ENCODE peak calls at places on chromosome 1, in ten cellular contexts. One of them, this sample, is unnamed. For H3K4me1 and H3K9me3, the result is how much of the 10 kb centered on the place peaks cover.

GRCh38 chr1:54540891-54541290 is 7.1 kb upstream of the ACOT11 start:
- DNase-seq in PC-9: no peak
- DNase-seq in MM.1S: no peak
- DNase-seq in left ventricle myocardium inferior: no peak
- DNase-seq in IMR-90: no peak
- DNase-seq in transverse colon: no peak
- DNase-seq in colonic mucosa: no peak
- DNase-seq in K562: no peak
- DNase-seq in H9: no peak
- DNase-seq in SK-N-SH: no peak
- DNase-seq in this sample: no peak

GRCh38 chr1:183980951-183981525 is 56.5 kb downstream of the COLGALT2 start:
- DNase-seq in H9: no peak
- DNase-seq in left ventricle myocardium inferior: no peak
- DNase-seq in transverse colon: no peak
- DNase-seq in PC-9: no peak
- DNase-seq in IMR-90: no peak
- DNase-seq in MM.1S: no peak
- DNase-seq in K562: no peak
- DNase-seq in SK-N-SH: no peak
- DNase-seq in colonic mucosa: no peak
- DNase-seq in this sample: no peak

GRCh38 chr1:50977575-50978143 is 7.6 kb downstream of the CDKN2C start:
- DNase-seq in left ventricle myocardium inferior: peak
- DNase-seq in K562: peak
- DNase-seq in SK-N-SH: peak
- DNase-seq in H9: no peak
- DNase-seq in IMR-90: peak
- DNase-seq in PC-9: no peak
- DNase-seq in colonic mucosa: peak
- DNase-seq in MM.1S: peak
- DNase-seq in transverse colon: peak
- DNase-seq in this sample: peak

GRCh38 chr1:10701145-10701544 is 95.3 kb downstream of the CASZ1 start:
- DNase-seq in MM.1S: no peak
- DNase-seq in PC-9: no peak
- DNase-seq in SK-N-SH: no peak
- DNase-seq in left ventricle myocardium inferior: no peak
- DNase-seq in IMR-90: no peak
- DNase-seq in colonic mucosa: no peak
- DNase-seq in H9: no peak
- DNase-seq in transverse colon: no peak
- DNase-seq in K562: no peak
- DNase-seq in this sample: no peak

GRCh38 chr1:67735806-67736627 is 51.0 kb downstream of the GADD45A start:
- DNase-seq in transverse colon: peak
- DNase-seq in colonic mucosa: peak
- DNase-seq in left ventricle myocardium inferior: peak
- DNase-seq in MM.1S: peak
- DNase-seq in SK-N-SH: peak
- DNase-seq in H9: no peak
- DNase-seq in IMR-90: peak
- DNase-seq in PC-9: peak
- DNase-seq in K562: peak
- DNase-seq in this sample: peak

GRCh38 chr1:28887418-28887834 is 26.9 kb upstream of the EPB41 start:
- DNase-seq in K562: peak
- DNase-seq in left ventricle myocardium inferior: peak
- DNase-seq in PC-9: no peak
- DNase-seq in H9: no peak
- DNase-seq in colonic mucosa: peak
- DNase-seq in SK-N-SH: peak
- DNase-seq in IMR-90: no peak
- DNase-seq in MM.1S: peak
- DNase-seq in transverse colon: peak
- DNase-seq in this sample: peak

GRCh38 chr1:90114521-90115141 is 119.7 kb downstream of the ZNF326 start:
- DNase-seq in K562: peak
- DNase-seq in IMR-90: peak
- DNase-seq in PC-9: peak
- DNase-seq in left ventricle myocardium inferior: no peak
- DNase-seq in MM.1S: peak
- DNase-seq in H9: no peak
- DNase-seq in colonic mucosa: no peak
- DNase-seq in transverse colon: no peak
- DNase-seq in SK-N-SH: peak
- DNase-seq in this sample: no peak

GRCh38 chr1:192443616-192444015 is 126.8 kb downstream of the RGS21 start:
- DNase-seq in K562: no peak
- DNase-seq in MM.1S: no peak
- DNase-seq in transverse colon: no peak
- DNase-seq in left ventricle myocardium inferior: no peak
- DNase-seq in colonic mucosa: no peak
- DNase-seq in IMR-90: peak
- DNase-seq in SK-N-SH: no peak
- DNase-seq in PC-9: no peak
- DNase-seq in H9: no peak
- DNase-seq in this sample: no peak

GRCh38 chr1:93678966-93679480 is 2.6 kb downstream of the BCAR3 start:
- DNase-seq in H9: no peak
- DNase-seq in PC-9: no peak
- DNase-seq in SK-N-SH: no peak
- DNase-seq in transverse colon: no peak
- DNase-seq in left ventricle myocardium inferior: no peak
- DNase-seq in K562: no peak
- DNase-seq in MM.1S: no peak
- DNase-seq in colonic mucosa: no peak
- DNase-seq in IMR-90: no peak
- DNase-seq in this sample: no peak

GRCh38 chr1:93675931-93676330 is 5.7 kb downstream of the BCAR3 start:
- DNase-seq in SK-N-SH: no peak
- DNase-seq in K562: no peak
- DNase-seq in PC-9: no peak
- DNase-seq in IMR-90: no peak
- DNase-seq in transverse colon: no peak
- DNase-seq in H9: peak
- DNase-seq in MM.1S: no peak
- DNase-seq in left ventricle myocardium inferior: no peak
- DNase-seq in colonic mucosa: no peak
- DNase-seq in this sample: no peak

GRCh38 chr1:93676424-93676823 is 5.2 kb downstream of the BCAR3 start:
- DNase-seq in SK-N-SH: no peak
- DNase-seq in MM.1S: no peak
- DNase-seq in IMR-90: no peak
- DNase-seq in transverse colon: no peak
- DNase-seq in left ventricle myocardium inferior: peak
- DNase-seq in colonic mucosa: no peak
- DNase-seq in PC-9: no peak
- DNase-seq in H9: peak
- DNase-seq in K562: no peak
- DNase-seq in this sample: no peak

GRCh38 chr1:93678491-93678890 is 3.1 kb downstream of the BCAR3 start:
- DNase-seq in MM.1S: no peak
- DNase-seq in H9: no peak
- DNase-seq in colonic mucosa: no peak
- DNase-seq in left ventricle myocardium inferior: no peak
- DNase-seq in K562: no peak
- DNase-seq in PC-9: no peak
- DNase-seq in IMR-90: peak
- DNase-seq in transverse colon: no peak
- DNase-seq in SK-N-SH: no peak
- DNase-seq in this sample: no peak

DNA sequence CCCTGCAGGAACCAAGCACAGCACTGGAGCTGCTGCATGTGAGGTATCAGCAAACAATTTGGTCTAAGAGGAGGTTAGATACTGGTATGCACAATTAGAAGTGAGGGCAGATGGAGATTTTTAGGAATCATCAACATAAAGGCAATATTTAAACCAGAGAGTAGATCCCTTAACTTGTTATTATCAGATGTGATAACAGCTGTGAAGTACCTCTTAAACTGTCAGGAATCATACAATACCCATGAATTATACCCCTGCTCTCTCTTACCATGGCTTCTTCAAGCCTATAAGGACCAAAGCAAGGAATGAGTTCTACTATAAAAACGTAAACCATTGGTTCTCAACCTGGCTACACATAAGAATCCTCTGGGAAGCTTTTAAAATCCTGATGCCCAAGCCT is 3.9 kb downstream of the BCAR3 start:
- DNase-seq in colonic mucosa: no peak
- DNase-seq in transverse colon: no peak
- DNase-seq in SK-N-SH: no peak
- DNase-seq in PC-9: no peak
- DNase-seq in K562: no peak
- DNase-seq in IMR-90: no peak
- DNase-seq in left ventricle myocardium inferior: no peak
- DNase-seq in MM.1S: no peak
- DNase-seq in H9: no peak
- DNase-seq in this sample: no peak
- H3K4me1 ChIP-seq in colonic mucosa: under half
- H3K4me1 ChIP-seq in transverse colon: under half
- H3K4me1 ChIP-seq in SK-N-SH: under half
- H3K4me1 ChIP-seq in PC-9: half or more
- H3K4me1 ChIP-seq in K562: under half
- H3K4me1 ChIP-seq in IMR-90: under half
- H3K4me1 ChIP-seq in left ventricle myocardium inferior: half or more
- H3K4me1 ChIP-seq in MM.1S: under half
- H3K4me1 ChIP-seq in H9: under half
- H3K4me1 ChIP-seq in this sample: under half

GRCh38 chr1:44890007-44890406 is 47.0 kb upstream of the PTCH2 start:
- DNase-seq in SK-N-SH: no peak
- DNase-seq in IMR-90: no peak
- DNase-seq in H9: no peak
- DNase-seq in PC-9: no peak
- DNase-seq in transverse colon: no peak
- DNase-seq in left ventricle myocardium inferior: no peak
- DNase-seq in colonic mucosa: no peak
- DNase-seq in MM.1S: no peak
- DNase-seq in K562: peak
- DNase-seq in this sample: no peak
- H3K9me3 ChIP-seq in SK-N-SH: under half
- H3K9me3 ChIP-seq in IMR-90: under half
- H3K9me3 ChIP-seq in H9: under half
- H3K9me3 ChIP-seq in PC-9: under half
- H3K9me3 ChIP-seq in transverse colon: under half
- H3K9me3 ChIP-seq in left ventricle myocardium inferior: under half
- H3K9me3 ChIP-seq in colonic mucosa: under half
- H3K9me3 ChIP-seq in MM.1S: under half
- H3K9me3 ChIP-seq in K562: under half
- H3K9me3 ChIP-seq in this sample: under half

DNA sequence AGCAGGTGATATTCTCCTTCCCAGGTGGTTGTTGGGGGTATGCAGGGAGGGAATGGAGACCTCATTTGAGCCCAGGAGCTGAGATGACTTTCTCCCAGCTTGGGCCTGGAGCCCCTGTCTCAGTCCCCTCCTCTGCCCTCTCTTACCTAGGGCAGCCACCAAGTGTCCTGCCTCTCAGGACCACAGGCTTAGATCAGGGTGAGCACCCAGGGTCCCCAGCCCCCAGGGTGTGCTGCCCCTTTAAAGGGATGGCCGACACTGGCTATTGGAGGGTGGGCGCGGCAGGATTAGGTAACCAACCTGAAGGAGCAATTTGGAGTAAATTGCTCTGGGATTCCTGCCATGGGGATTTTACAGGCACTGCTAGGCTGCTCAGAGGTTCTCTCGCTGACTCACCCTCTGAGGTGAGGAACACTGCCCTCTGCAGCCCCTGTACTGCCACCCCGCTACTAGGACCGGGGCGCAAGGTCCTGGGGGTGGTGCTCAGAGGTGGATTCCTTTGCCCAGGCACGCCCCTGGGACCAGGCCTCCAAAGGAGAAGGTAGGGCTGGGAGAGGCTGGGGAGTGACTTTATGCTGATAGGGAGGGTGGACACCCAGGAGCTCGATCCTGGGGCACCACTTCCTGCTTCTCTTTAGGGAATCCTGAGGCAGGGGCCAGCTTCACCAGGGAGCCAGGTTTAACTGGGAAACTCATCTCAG is 1.5 kb downstream of the RPS6KA1 start:
- DNase-seq in SK-N-SH: peak
- DNase-seq in left ventricle myocardium inferior: no peak
- DNase-seq in MM.1S: no peak
- DNase-seq in transverse colon: peak
- DNase-seq in PC-9: peak
- DNase-seq in colonic mucosa: peak
- DNase-seq in IMR-90: peak
- DNase-seq in H9: peak
- DNase-seq in K562: peak
- DNase-seq in this sample: peak
- TF ChIP-seq CTCF in SK-N-SH: peak
- TF ChIP-seq CTCF in left ventricle myocardium inferior: no peak
- TF ChIP-seq CTCF in MM.1S: peak
- TF ChIP-seq CTCF in transverse colon: peak
- TF ChIP-seq CTCF in PC-9: peak
- TF ChIP-seq CTCF in colonic mucosa: no peak
- TF ChIP-seq CTCF in IMR-90: peak
- TF ChIP-seq CTCF in H9: peak
- TF ChIP-seq CTCF in K562: peak
- TF ChIP-seq CTCF in this sample: peak

GRCh38 chr1:61289232-61289967 is 207.0 kb downstream of the NFIA start:
- DNase-seq in transverse colon: no peak
- DNase-seq in colonic mucosa: no peak
- DNase-seq in SK-N-SH: no peak
- DNase-seq in MM.1S: no peak
- DNase-seq in PC-9: no peak
- DNase-seq in left ventricle myocardium inferior: no peak
- DNase-seq in K562: no peak
- DNase-seq in IMR-90: no peak
- DNase-seq in H9: no peak
- DNase-seq in this sample: no peak

GRCh38 chr1:61287734-61288133 is 205.4 kb downstream of the NFIA start:
- DNase-seq in IMR-90: peak
- DNase-seq in transverse colon: no peak
- DNase-seq in H9: no peak
- DNase-seq in SK-N-SH: no peak
- DNase-seq in PC-9: peak
- DNase-seq in colonic mucosa: no peak
- DNase-seq in K562: no peak
- DNase-seq in left ventricle myocardium inferior: no peak
- DNase-seq in MM.1S: no peak
- DNase-seq in this sample: no peak

GRCh38 chr1:61287014-61287413 is 204.7 kb downstream of the NFIA start:
- DNase-seq in SK-N-SH: no peak
- DNase-seq in colonic mucosa: no peak
- DNase-seq in left ventricle myocardium inferior: no peak
- DNase-seq in transverse colon: no peak
- DNase-seq in IMR-90: peak
- DNase-seq in PC-9: peak
- DNase-seq in MM.1S: no peak
- DNase-seq in K562: no peak
- DNase-seq in H9: no peak
- DNase-seq in this sample: no peak

GRCh38 chr1:61293197-61293596 is 210.8 kb downstream of the NFIA start:
- DNase-seq in H9: no peak
- DNase-seq in transverse colon: no peak
- DNase-seq in IMR-90: no peak
- DNase-seq in SK-N-SH: no peak
- DNase-seq in left ventricle myocardium inferior: no peak
- DNase-seq in K562: no peak
- DNase-seq in colonic mucosa: no peak
- DNase-seq in MM.1S: no peak
- DNase-seq in PC-9: no peak
- DNase-seq in this sample: no peak

DNA sequence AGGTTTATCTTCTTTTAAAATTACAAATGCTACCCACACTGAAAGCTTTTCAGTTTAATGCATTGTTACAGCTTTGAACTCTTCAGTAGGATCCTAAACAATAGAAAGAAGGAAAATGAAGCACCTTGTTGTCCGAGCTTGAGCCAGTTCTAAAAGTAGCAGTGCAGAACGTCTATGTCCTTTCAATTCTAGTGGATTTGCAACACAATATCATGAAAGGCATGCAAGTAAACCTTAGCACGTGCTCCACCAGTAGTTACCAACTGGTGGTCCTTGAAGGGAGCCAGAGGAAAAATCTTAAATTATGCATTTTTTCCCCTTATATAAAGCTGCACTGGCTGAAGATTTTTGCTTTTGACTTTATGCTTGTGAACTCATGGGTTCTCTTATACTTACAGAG is 208.2 kb downstream of the NFIA start:
- DNase-seq in K562: no peak
- DNase-seq in SK-N-SH: no peak
- DNase-seq in left ventricle myocardium inferior: no peak
- DNase-seq in colonic mucosa: no peak
- DNase-seq in transverse colon: no peak
- DNase-seq in PC-9: no peak
- DNase-seq in IMR-90: no peak
- DNase-seq in MM.1S: no peak
- DNase-seq in H9: no peak
- DNase-seq in this sample: no peak
- H3K4me1 ChIP-seq in K562: under half
- H3K4me1 ChIP-seq in SK-N-SH: under half
- H3K4me1 ChIP-seq in left ventricle myocardium inferior: half or more
- H3K4me1 ChIP-seq in colonic mucosa: under half
- H3K4me1 ChIP-seq in transverse colon: under half
- H3K4me1 ChIP-seq in PC-9: under half
- H3K4me1 ChIP-seq in IMR-90: under half
- H3K4me1 ChIP-seq in MM.1S: under half
- H3K4me1 ChIP-seq in H9: under half
- H3K4me1 ChIP-seq in this sample: under half

This sample was measured in mucosa of descending colon.